ENCODE peak calls at places on chromosomes 11 and 22, in six cellular contexts. M is HS-5, Z is lower leg skin, W is EH, D is MG63, X is NCI-H1105. G is an unnamed sample.

GRCh38 chr11:48103621-48104561 is 112.7 kb upstream of the OR4B1 start:
- DNase-seq in M (no peak), Z (peak; percentile 72), W (peak; percentile 68), D (no peak), X (no peak), G (no peak)

GRCh38 chr22:19892249-19892879 is 37.7 kb upstream of the GNB1L start:
- DNase-seq in M (no peak), Z (no peak), W (peak; percentile 20), D (no peak), X (peak; percentile 40), G (peak; percentile 32)

GRCh38 chr11:70511345-70511744 is 113.0 kb downstream of the CTTN start:
- DNase-seq in M (no peak), Z (no peak), W (no peak), D (no peak), X (no peak), G (no peak)

GRCh38 chr22:35484651-35485372 is 55.8 kb upstream of the RASD2 start:
- DNase-seq in M (no peak), Z (no peak), W (peak; percentile 40), D (no peak), X (no peak), G (no peak)

GRCh38 chr11:74493816-74494630 is 499 bp upstream of the LIPT2 start:
- DNase-seq in M (peak; percentile 59), Z (no peak), W (peak; percentile 72), D (no peak), X (peak; percentile 92), G (no peak)

GRCh38 chr11:75078233-75078632 is 18.4 kb downstream of the OR2AT4 start:
- DNase-seq in M (peak; percentile 56), Z (no peak), W (peak; percentile 48), D (peak; percentile 8), X (no peak), G (no peak)

GRCh38 chr11:118572914-118573550 is 823 bp downstream of the ARCN1 start:
- DNase-seq in M (no peak), Z (no peak), W (peak; percentile 72), D (no peak), X (no peak), G (no peak)

GRCh38 chr22:30932661-30933060 is 35.9 kb downstream of the MORC2 start:
- DNase-seq in M (no peak), Z (peak; percentile 31), W (no peak), D (no peak), X (no peak), G (no peak)

GRCh38 chr11:20754957-20755356 is 85.6 kb downstream of the NELL1 start:
- DNase-seq in M (no peak), Z (no peak), W (no peak), D (peak; percentile 1), X (no peak), G (no peak)

GRCh38 chr11:70402685-70403084 is 4.4 kb downstream of the CTTN start:
- DNase-seq in M (no peak), Z (no peak), W (no peak), D (no peak), X (no peak), G (no peak)

GRCh38 chr11:441418-442274 is at the start of gene ANO9:
- DNase-seq in M (no peak), Z (no peak), W (no peak), D (no peak), X (peak; percentile 59), G (no peak)

GRCh38 chr11:115961168-115962003 is 457.2 kb upstream of the CADM1 start:
- DNase-seq in M (no peak), Z (no peak), W (no peak), D (no peak), X (no peak), G (no peak)

GRCh38 chr11:35918716-35919115 is 25.1 kb upstream of the LDLRAD3 start:
- DNase-seq in M (no peak), Z (no peak), W (no peak), D (no peak), X (no peak), G (no peak)

GRCh38 chr22:44671742-44672141 is 30.3 kb upstream of the PRR5 start:
- DNase-seq in M (no peak), Z (no peak), W (peak; percentile 44), D (no peak), X (no peak), G (no peak)